ENCODE peak calls at places on chromosomes 16 and 17, in six cellular contexts. Q, Y, F, I, B and Z are unnamed samples. For H3K4me1, the result is how much of the 10 kb centered on the place peaks cover.

GRCh38 chr17:78281249-78281865 is 49.9 kb downstream of the TMEM235 start:
- DNase-seq in Q (no peak), Y (no peak), F (no peak), I (no peak), B (no peak), Z (no peak)

GRCh38 chr16:13999071-13999894 is 71.8 kb upstream of the MRTFB start:
- DNase-seq in Q (peak), Y (no peak), F (no peak), I (no peak), B (no peak), Z (no peak)

GRCh38 chr16:626787-627457 is 3.9 kb upstream of the WFIKKN1 start:
- DNase-seq in Q (peak), Y (no peak), F (no peak), I (no peak), B (no peak), Z (peak)

GRCh38 chr17:80603380-80603779 is 58.7 kb downstream of the RPTOR start:
- DNase-seq in Q (no peak), Y (no peak), F (no peak), I (no peak), B (no peak), Z (no peak)

GRCh38 chr17:66714046-66715023 is 120.6 kb upstream of the CACNG5 start:
- DNase-seq in Q (no peak), Y (no peak), F (no peak), I (no peak), B (no peak), Z (no peak)

GRCh38 chr16:67163164-67163902 is 1.2 kb upstream of the HSF4 start:
- DNase-seq in Q (no peak), Y (peak), F (no peak), I (no peak), B (no peak), Z (peak)

GRCh38 chr16:80981103-80981502 is 25.6 kb downstream of the CMC2 start:
- DNase-seq in Q (no peak), Y (no peak), F (no peak), I (no peak), B (no peak), Z (no peak)

GRCh38 chr17:74274060-74274702 is at the start of gene DNAI2:
- DNase-seq in Q (no peak), Y (peak), F (no peak), I (no peak), B (peak), Z (no peak)

GRCh38 chr16:11546522-11547485 is 39.9 kb downstream of the LITAF start:
- DNase-seq in Q (no peak), Y (no peak), F (no peak), I (no peak), B (no peak), Z (no peak)

GRCh38 chr17:67606896-67607604 is 110.7 kb upstream of the NOL11 start:
- DNase-seq in Q (no peak), Y (peak), F (no peak), I (no peak), B (no peak), Z (no peak)

GRCh38 chr17:36142230-36142629 is 34.2 kb downstream of the TBC1D3B start:
- DNase-seq in Q (no peak), Y (no peak), F (no peak), I (no peak), B (peak), Z (no peak)

GRCh38 chr17:80817861-80818260 is 173.8 kb upstream of the CHMP6 start:
- DNase-seq in Q (no peak), Y (peak), F (no peak), I (no peak), B (no peak), Z (no peak)

GRCh38 chr17:80065478-80066170 is 29.2 kb downstream of the CCDC40 start:
- DNase-seq in Q (no peak), Y (no peak), F (no peak), I (no peak), B (no peak), Z (no peak)

GRCh38 chr17:58312021-58312630 is 16.5 kb downstream of the TSPOAP1 start:
- DNase-seq in Q (no peak), Y (peak), F (no peak), I (no peak), B (no peak), Z (no peak)

GRCh38 chr17:37088913-37089312 is 140.2 kb downstream of the AATF start:
- DNase-seq in Q (no peak), Y (peak), F (no peak), I (no peak), B (no peak), Z (no peak)

GRCh38 chr16:12258806-12259205 is 282.3 kb downstream of the SNX29 start:
- DNase-seq in Q (no peak), Y (no peak), F (no peak), I (no peak), B (no peak), Z (no peak)

GRCh38 chr17:73720187-73720834 is 76.1 kb upstream of the SDK2 start:
- DNase-seq in Q (no peak), Y (no peak), F (no peak), I (no peak), B (no peak), Z (no peak)

GRCh38 chr17:12580640-12581039 is 85.0 kb upstream of the MYOCD start:
- DNase-seq in Q (no peak), Y (no peak), F (no peak), I (no peak), B (no peak), Z (no peak)

GRCh38 chr17:5237541-5238016 is 2.9 kb upstream of the SCIMP start:
- DNase-seq in Q (peak), Y (peak), F (peak), I (no peak), B (peak), Z (no peak)

GRCh38 chr17:63113167-63113566 is 147.1 kb downstream of the TANC2 start:
- DNase-seq in Q (peak), Y (no peak), F (no peak), I (no peak), B (no peak), Z (no peak)
- TF ChIP-seq CTCF in Q (peak), Y (peak), F (no peak), I (no peak), B (peak), Z (no peak)

GRCh38 chr16:86218479-86219170 is 291.7 kb upstream of the FOXF1 start:
- DNase-seq in Q (no peak), Y (no peak), F (no peak), I (no peak), B (no peak), Z (no peak)
- TF ChIP-seq EP300 in Q (no peak), Y (no peak), F (no peak), I (no peak), B (no peak), Z (no peak)

GRCh38 chr17:1727258-1727789 is 2.8 kb downstream of the WDR81 start:
- DNase-seq in Q (no peak), Y (no peak), F (no peak), I (no peak), B (no peak), Z (peak)

GRCh38 chr17:1726626-1727257 is 2.2 kb downstream of the WDR81 start:
- DNase-seq in Q (no peak), Y (no peak), F (no peak), I (no peak), B (no peak), Z (peak)

GRCh38 chr17:1730004-1730344 is 5.5 kb downstream of the WDR81 start:
- DNase-seq in Q (no peak), Y (no peak), F (no peak), I (no peak), B (no peak), Z (no peak)

GRCh38 chr17:1725642-1726511 is 1.4 kb downstream of the WDR81 start:
- DNase-seq in Q (no peak), Y (peak), F (no peak), I (no peak), B (no peak), Z (peak)

GRCh38 chr17:1727876-1728630 is 3.5 kb downstream of the WDR81 start:
- DNase-seq in Q (peak), Y (peak), F (no peak), I (no peak), B (no peak), Z (peak)
- H3K4me1 ChIP-seq in Q (half or more), Y (under half), F (under half), I (half or more), B (under half), Z (under half)

GRCh38 chr17:61486135-61487120 is 34.2 kb downstream of the TBX4 start:
- DNase-seq in Q (no peak), Y (peak), F (no peak), I (no peak), B (no peak), Z (no peak)
- TF ChIP-seq CTCF in Q (no peak), Y (no peak), F (no peak), I (no peak), B (no peak), Z (no peak)

GRCh38 chr17:39981207-39982068 is 831 bp downstream of the PSMD3 start:
- DNase-seq in Q (peak), Y (peak), F (no peak), I (no peak), B (no peak), Z (no peak)

GRCh38 chr17:39979021-39979660 is 1.5 kb upstream of the PSMD3 start:
- DNase-seq in Q (no peak), Y (no peak), F (no peak), I (no peak), B (no peak), Z (no peak)

GRCh38 chr17:39982069-39982371 is 1.4 kb downstream of the PSMD3 start:
- DNase-seq in Q (no peak), Y (no peak), F (no peak), I (no peak), B (no peak), Z (no peak)

GRCh38 chr17:39979865-39980401 is 674 bp upstream of the PSMD3 start:
- DNase-seq in Q (peak), Y (peak), F (no peak), I (no peak), B (peak), Z (peak)

GRCh38 chr17:39980402-39981206 is at the start of gene PSMD3:
- DNase-seq in Q (peak), Y (peak), F (peak), I (peak), B (peak), Z (peak)
- TF ChIP-seq EP300 in Q (peak), Y (no peak), F (peak), I (peak), B (no peak), Z (no peak)

DNA sequence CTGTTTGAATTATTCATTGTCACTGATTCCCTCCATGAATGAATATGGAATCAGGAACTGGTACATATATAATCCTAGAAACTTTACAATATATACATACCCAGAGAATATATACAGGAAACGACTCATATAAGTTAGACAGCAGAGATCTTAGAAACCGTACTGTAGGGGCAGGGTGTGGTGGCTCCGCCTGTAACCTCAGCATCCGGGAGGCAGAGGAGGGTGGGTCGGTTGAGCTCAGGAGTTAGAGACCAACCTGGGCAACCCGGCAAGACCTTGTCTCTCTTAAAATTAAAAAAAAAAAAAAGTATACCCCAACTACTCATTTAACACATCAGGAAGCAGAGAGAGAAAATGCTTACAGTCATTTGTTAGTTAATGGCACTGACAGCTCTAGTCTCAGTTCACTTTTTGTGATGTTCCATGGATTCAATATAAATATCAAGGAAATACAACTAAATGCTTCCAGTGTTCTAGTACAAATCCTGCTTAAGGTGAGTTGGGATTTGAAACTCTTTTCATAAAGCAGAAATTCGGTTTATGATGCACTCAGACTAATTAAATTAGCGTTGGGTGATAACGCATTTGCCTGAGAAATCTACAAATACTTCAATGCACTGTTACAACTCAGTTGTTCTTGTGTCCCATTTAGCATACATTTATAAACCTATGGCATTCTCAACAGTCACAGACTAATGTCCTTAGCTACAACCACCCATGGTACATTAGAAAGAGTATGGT is 5.6 kb downstream of the GLG1 start:
- DNase-seq in Q (peak), Y (peak), F (no peak), I (no peak), B (peak), Z (no peak)
- H3K4me1 ChIP-seq in Q (under half), Y (under half), F (under half), I (under half), B (half or more), Z (under half)

GRCh38 chr17:45232514-45233422 is 11.1 kb downstream of the FMNL1 start:
- DNase-seq in Q (no peak), Y (no peak), F (no peak), I (no peak), B (no peak), Z (no peak)
- TF ChIP-seq CTCF in Q (no peak), Y (no peak), F (no peak), I (no peak), B (no peak), Z (no peak)

GRCh38 chr17:17682737-17683675 is 1.7 kb downstream of the RAI1 start:
- DNase-seq in Q (peak), Y (peak), F (no peak), I (no peak), B (peak), Z (peak)
- TF ChIP-seq EP300 in Q (no peak), Y (no peak), F (no peak), I (no peak), B (no peak), Z (no peak)

DNA sequence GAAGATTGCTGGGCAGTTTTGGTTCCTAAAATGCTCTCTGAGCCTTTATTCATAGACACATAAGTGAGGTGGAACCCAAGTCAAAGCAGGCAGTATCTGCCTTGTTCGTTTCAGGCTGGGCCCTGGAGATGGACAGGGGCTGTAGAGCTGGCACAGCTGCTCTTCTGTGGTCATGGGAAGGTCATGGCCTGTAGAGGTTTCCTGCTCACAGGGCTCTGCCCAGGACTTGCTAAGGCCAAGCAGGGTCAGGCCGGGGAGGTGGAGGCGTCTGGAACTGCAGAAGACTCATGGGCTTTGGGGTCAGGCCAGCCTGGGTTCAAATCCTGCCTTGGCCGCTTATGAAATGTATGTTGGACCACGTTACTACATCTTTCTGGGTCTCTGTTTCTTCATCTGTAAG is 50.2 kb downstream of the IRX5 start:
- DNase-seq in Q (no peak), Y (no peak), F (no peak), I (no peak), B (no peak), Z (no peak)
- H3K4me1 ChIP-seq in Q (under half), Y (under half), F (under half), I (under half), B (under half), Z (under half)

DNA sequence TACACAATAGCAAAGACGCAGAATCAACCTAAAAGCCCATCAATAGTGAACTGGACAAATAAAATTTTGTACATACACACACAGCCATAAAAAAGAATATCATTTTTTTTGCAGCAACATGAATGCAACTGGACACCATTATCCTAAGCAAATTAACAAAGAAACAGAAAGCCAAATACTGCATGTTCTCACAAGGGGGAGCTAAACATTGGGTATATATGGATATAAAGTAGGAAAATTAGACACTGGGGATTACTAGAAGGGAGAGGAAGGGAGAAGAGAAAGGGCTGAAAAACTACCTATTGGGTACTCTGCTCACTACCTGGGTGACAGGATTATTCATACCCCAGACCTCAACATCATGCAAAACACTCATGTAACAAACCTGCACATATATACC is 28.2 kb downstream of the ADAMTS18 start:
- DNase-seq in Q (peak), Y (no peak), F (no peak), I (no peak), B (no peak), Z (no peak)
- TF ChIP-seq CTCF in Q (peak), Y (peak), F (no peak), I (no peak), B (no peak), Z (no peak)